ENCODE peak calls at places on chromosomes 11 and 22, in six cellular contexts. E is NB4; N is stimulated activated CD8-positive, alpha-beta memory T cell treated with anti-CD3 and anti-CD28 coated beads, Interleukin-7, amount 100 ng/mL, for 1 hour; X is GM04504; R is AG04450; W is ovary. I is an unnamed sample.

GRCh38 chr22:46280999-46281623 is 13.3 kb downstream of the TTC38 start:
- DNase-seq in E (peak), N (no peak), X (no peak), R (no peak), W (no peak), I (no peak)

GRCh38 chr11:34610324-34611041 is 10.4 kb upstream of the EHF start:
- DNase-seq in E (no peak), N (no peak), X (no peak), R (no peak), W (no peak), I (no peak)

GRCh38 chr11:42802211-42802918 is 509.4 kb upstream of the API5 start:
- DNase-seq in E (no peak), N (no peak), X (no peak), R (no peak), W (no peak), I (no peak)

GRCh38 chr22:37253164-37253660 is 9.1 kb upstream of the RAC2 start:
- DNase-seq in E (no peak), N (no peak), X (no peak), R (no peak), W (no peak), I (no peak)

GRCh38 chr11:70680781-70681281 is 282.5 kb downstream of the CTTN start:
- DNase-seq in E (peak), N (no peak), X (no peak), R (no peak), W (no peak), I (no peak)

GRCh38 chr11:132670921-132671675 is 861.2 kb downstream of the OPCML start:
- DNase-seq in E (no peak), N (no peak), X (no peak), R (no peak), W (no peak), I (no peak)

GRCh38 chr11:20934521-20934920 is 265.1 kb downstream of the NELL1 start:
- DNase-seq in E (no peak), N (no peak), X (no peak), R (no peak), W (no peak), I (no peak)

GRCh38 chr11:23359297-23359696 is 499.0 kb upstream of the CCDC179 start:
- DNase-seq in E (no peak), N (no peak), X (peak), R (peak), W (no peak), I (no peak)

GRCh38 chr22:17281026-17281809 is 62.0 kb upstream of the ADA2 start:
- DNase-seq in E (peak), N (no peak), X (no peak), R (no peak), W (no peak), I (no peak)

GRCh38 chr11:75476716-75477613 is 44.0 kb upstream of the KLHL35 start:
- DNase-seq in E (no peak), N (no peak), X (no peak), R (no peak), W (no peak), I (no peak)

GRCh38 chr22:19880786-19881569 is 26.3 kb upstream of the GNB1L start:
- DNase-seq in E (no peak), N (no peak), X (peak), R (peak), W (peak), I (no peak)

GRCh38 chr22:44018594-44018993 is 5.5 kb upstream of the PARVB start:
- DNase-seq in E (no peak), N (no peak), X (no peak), R (no peak), W (no peak), I (no peak)

GRCh38 chr22:44127353-44127752 is 53.4 kb upstream of the PARVG start:
- DNase-seq in E (peak), N (no peak), X (no peak), R (no peak), W (no peak), I (no peak)

GRCh38 chr11:120924109-120924508 is 99.8 kb upstream of the TBCEL start:
- DNase-seq in E (no peak), N (no peak), X (no peak), R (no peak), W (no peak), I (no peak)

GRCh38 chr22:43168416-43169309 is 17.3 kb downstream of the TSPO start:
- DNase-seq in E (no peak), N (no peak), X (no peak), R (no peak), W (no peak), I (no peak)

GRCh38 chr11:59197990-59198389 is 14.7 kb downstream of the MPEG1 start:
- DNase-seq in E (no peak), N (no peak), X (peak), R (no peak), W (peak), I (no peak)

GRCh38 chr11:67406420-67406968 is 2.6 kb downstream of the TBC1D10C start:
- DNase-seq in E (no peak), N (no peak), X (no peak), R (no peak), W (no peak), I (no peak)

GRCh38 chr22:37561209-37562048 is 1.1 kb downstream of the CDC42EP1 start:
- DNase-seq in E (peak), N (peak), X (peak), R (peak), W (peak), I (peak)

GRCh38 chr11:46127150-46127638 is 5.9 kb upstream of the PHF21A start:
- DNase-seq in E (peak), N (no peak), X (peak), R (no peak), W (no peak), I (no peak)